ENCODE peak calls at places on chromosome 12, in ten cellular contexts. One of them, this sample, is unnamed.

GRCh38 chr12:121391619-121392324 is 8.1 kb upstream of the RNF34 start:
- DNase-seq in IMR-90: peak; percentile 61
- DNase-seq in adipocyte: peak; percentile 77
- DNase-seq in neuronal stem cell: no peak
- DNase-seq in Karpas-422: no peak
- DNase-seq in colonic mucosa: no peak
- DNase-seq in neural progenitor cell: no peak
- DNase-seq in GM23248: peak; percentile 68
- DNase-seq in fibroblast of lung: peak; percentile 6
- DNase-seq in HCT116: no peak
- DNase-seq in this sample: no peak

GRCh38 chr12:132475304-132476037 is 14.5 kb upstream of the FBRSL1 start:
- DNase-seq in neuronal stem cell: no peak
- DNase-seq in colonic mucosa: no peak
- DNase-seq in adipocyte: no peak
- DNase-seq in neural progenitor cell: no peak
- DNase-seq in Karpas-422: no peak
- DNase-seq in fibroblast of lung: no peak
- DNase-seq in GM23248: peak; percentile 43
- DNase-seq in IMR-90: no peak
- DNase-seq in HCT116: no peak
- DNase-seq in this sample: no peak

GRCh38 chr12:131194166-131194565 is 240.5 kb downstream of the ADGRD1 start:
- DNase-seq in Karpas-422: peak; percentile 54
- DNase-seq in colonic mucosa: no peak
- DNase-seq in HCT116: peak; percentile 24
- DNase-seq in neuronal stem cell: no peak
- DNase-seq in neural progenitor cell: no peak
- DNase-seq in IMR-90: no peak
- DNase-seq in fibroblast of lung: no peak
- DNase-seq in GM23248: no peak
- DNase-seq in adipocyte: no peak
- DNase-seq in this sample: peak; percentile 55

GRCh38 chr12:100163416-100164152 is 20.9 kb upstream of the BLTP3B start:
- DNase-seq in Karpas-422: peak; percentile 83
- DNase-seq in HCT116: peak; percentile 64
- DNase-seq in adipocyte: peak; percentile 75
- DNase-seq in neuronal stem cell: peak; percentile 65
- DNase-seq in neural progenitor cell: peak; percentile 93
- DNase-seq in IMR-90: peak; percentile 33
- DNase-seq in GM23248: peak; percentile 81
- DNase-seq in fibroblast of lung: peak; percentile 62
- DNase-seq in colonic mucosa: peak; percentile 89
- DNase-seq in this sample: peak; percentile 97

GRCh38 chr12:109743076-109743910 is 29.7 kb downstream of the FAM222A start:
- DNase-seq in adipocyte: no peak
- DNase-seq in neural progenitor cell: no peak
- DNase-seq in fibroblast of lung: no peak
- DNase-seq in IMR-90: no peak
- DNase-seq in neuronal stem cell: no peak
- DNase-seq in GM23248: no peak
- DNase-seq in colonic mucosa: no peak
- DNase-seq in Karpas-422: no peak
- DNase-seq in HCT116: no peak
- DNase-seq in this sample: peak; percentile 51

GRCh38 chr12:71780207-71780822 is 25.7 kb downstream of the RAB21 start:
- DNase-seq in neuronal stem cell: no peak
- DNase-seq in HCT116: peak; percentile 16
- DNase-seq in GM23248: peak; percentile 80
- DNase-seq in colonic mucosa: peak; percentile 57
- DNase-seq in IMR-90: peak; percentile 50
- DNase-seq in fibroblast of lung: peak; percentile 25
- DNase-seq in adipocyte: peak; percentile 85
- DNase-seq in Karpas-422: peak; percentile 81
- DNase-seq in neural progenitor cell: peak; percentile 40
- DNase-seq in this sample: peak; percentile 76

GRCh38 chr12:91094957-91095356 is 16.3 kb downstream of the LUM start:
- DNase-seq in neural progenitor cell: no peak
- DNase-seq in colonic mucosa: no peak
- DNase-seq in GM23248: peak; percentile 20
- DNase-seq in Karpas-422: no peak
- DNase-seq in neuronal stem cell: no peak
- DNase-seq in fibroblast of lung: no peak
- DNase-seq in adipocyte: no peak
- DNase-seq in IMR-90: no peak
- DNase-seq in HCT116: no peak
- DNase-seq in this sample: no peak

GRCh38 chr12:123106640-123107359 is 44.1 kb downstream of the PITPNM2 start:
- DNase-seq in adipocyte: no peak
- DNase-seq in GM23248: no peak
- DNase-seq in IMR-90: no peak
- DNase-seq in HCT116: no peak
- DNase-seq in Karpas-422: no peak
- DNase-seq in fibroblast of lung: no peak
- DNase-seq in neuronal stem cell: no peak
- DNase-seq in neural progenitor cell: no peak
- DNase-seq in colonic mucosa: peak; percentile 29
- DNase-seq in this sample: peak; percentile 75

GRCh38 chr12:103423061-103423473 is 72.7 kb downstream of the C12orf42 start:
- DNase-seq in neuronal stem cell: peak; percentile 58
- DNase-seq in adipocyte: no peak
- DNase-seq in fibroblast of lung: no peak
- DNase-seq in GM23248: no peak
- DNase-seq in neural progenitor cell: peak; percentile 60
- DNase-seq in colonic mucosa: no peak
- DNase-seq in IMR-90: no peak
- DNase-seq in Karpas-422: no peak
- DNase-seq in HCT116: no peak
- DNase-seq in this sample: peak; percentile 60

GRCh38 chr12:52204095-52204930 is 12.5 kb upstream of the KRT80 start:
- DNase-seq in GM23248: peak; percentile 79
- DNase-seq in colonic mucosa: no peak
- DNase-seq in Karpas-422: no peak
- DNase-seq in fibroblast of lung: peak; percentile 66
- DNase-seq in adipocyte: no peak
- DNase-seq in neuronal stem cell: no peak
- DNase-seq in neural progenitor cell: no peak
- DNase-seq in HCT116: no peak
- DNase-seq in IMR-90: peak; percentile 81
- DNase-seq in this sample: peak; percentile 56

GRCh38 chr12:52205584-52206308 is 13.9 kb upstream of the KRT80 start:
- DNase-seq in neural progenitor cell: no peak
- DNase-seq in colonic mucosa: no peak
- DNase-seq in fibroblast of lung: no peak
- DNase-seq in Karpas-422: no peak
- DNase-seq in GM23248: no peak
- DNase-seq in HCT116: no peak
- DNase-seq in adipocyte: no peak
- DNase-seq in IMR-90: no peak
- DNase-seq in neuronal stem cell: no peak
- DNase-seq in this sample: peak; percentile 42

GRCh38 chr12:52206309-52207040 is 14.7 kb upstream of the KRT80 start:
- DNase-seq in neural progenitor cell: no peak
- DNase-seq in adipocyte: no peak
- DNase-seq in colonic mucosa: no peak
- DNase-seq in Karpas-422: no peak
- DNase-seq in IMR-90: no peak
- DNase-seq in HCT116: no peak
- DNase-seq in fibroblast of lung: no peak
- DNase-seq in GM23248: no peak
- DNase-seq in neuronal stem cell: no peak
- DNase-seq in this sample: peak; percentile 35

GRCh38 chr12:52203126-52203921 is 11.5 kb upstream of the KRT80 start:
- DNase-seq in HCT116: peak; percentile 56
- DNase-seq in neural progenitor cell: peak; percentile 31
- DNase-seq in GM23248: peak; percentile 92
- DNase-seq in adipocyte: no peak
- DNase-seq in Karpas-422: no peak
- DNase-seq in fibroblast of lung: peak; percentile 88
- DNase-seq in colonic mucosa: no peak
- DNase-seq in neuronal stem cell: no peak
- DNase-seq in IMR-90: peak; percentile 77
- DNase-seq in this sample: peak; percentile 54

GRCh38 chr12:52204931-52205505 is 13.2 kb upstream of the KRT80 start:
- DNase-seq in adipocyte: no peak
- DNase-seq in neural progenitor cell: no peak
- DNase-seq in neuronal stem cell: no peak
- DNase-seq in colonic mucosa: no peak
- DNase-seq in fibroblast of lung: no peak
- DNase-seq in GM23248: no peak
- DNase-seq in Karpas-422: no peak
- DNase-seq in HCT116: no peak
- DNase-seq in IMR-90: no peak
- DNase-seq in this sample: peak; percentile 35
- H3K9ac ChIP-seq in adipocyte: no peak overlapping the region
- H3K9ac ChIP-seq in neural progenitor cell: no peak overlapping the region
- H3K9ac ChIP-seq in neuronal stem cell: no peak overlapping the region
- H3K9ac ChIP-seq in colonic mucosa: no peak overlapping the region
- H3K9ac ChIP-seq in fibroblast of lung: no peak overlapping the region
- H3K9ac ChIP-seq in GM23248: no peak overlapping the region
- H3K9ac ChIP-seq in Karpas-422: no peak overlapping the region
- H3K9ac ChIP-seq in HCT116: no peak overlapping the region
- H3K9ac ChIP-seq in IMR-90: no peak overlapping the region
- H3K9ac ChIP-seq in this sample: no peak overlapping the region

DNA sequence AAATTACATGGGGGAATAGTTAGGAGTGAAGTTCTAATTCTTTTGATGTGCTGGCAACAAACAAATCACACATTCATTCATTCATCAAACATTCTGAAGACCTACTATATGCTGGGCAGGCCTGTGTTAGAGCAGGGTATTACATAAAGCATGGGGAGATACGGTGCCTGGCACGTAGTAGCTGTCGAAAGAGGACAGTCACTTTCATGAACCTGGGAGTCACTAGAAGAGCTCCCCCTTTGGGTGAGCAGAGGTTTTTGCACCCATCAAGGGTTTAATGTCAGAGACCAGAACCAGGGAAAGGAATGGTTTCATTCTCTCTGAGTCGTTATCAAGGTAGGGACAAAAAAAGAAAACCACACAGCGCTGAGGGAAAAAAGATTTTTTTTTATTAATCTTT is 10.0 kb downstream of the LHX5 start:
- DNase-seq in colonic mucosa: no peak
- DNase-seq in Karpas-422: peak; percentile 76
- DNase-seq in IMR-90: no peak
- DNase-seq in fibroblast of lung: no peak
- DNase-seq in HCT116: peak; percentile 29
- DNase-seq in neuronal stem cell: peak; percentile 17
- DNase-seq in GM23248: peak; percentile 49
- DNase-seq in adipocyte: peak; percentile 28
- DNase-seq in neural progenitor cell: peak; percentile 61
- DNase-seq in this sample: peak; percentile 76
- H3K27me3 ChIP-seq in colonic mucosa: peaks cover 49% of the 10 kb centered on the region
- H3K27me3 ChIP-seq in Karpas-422: no peaks in the 10 kb centered on the region
- H3K27me3 ChIP-seq in IMR-90: peaks cover 65% of the 10 kb centered on the region
- H3K27me3 ChIP-seq in fibroblast of lung: peaks cover 38% of the 10 kb centered on the region
- H3K27me3 ChIP-seq in HCT116: peaks cover 12% of the 10 kb centered on the region
- H3K27me3 ChIP-seq in neuronal stem cell: peaks cover 86% of the 10 kb centered on the region
- H3K27me3 ChIP-seq in GM23248: peaks cover 60% of the 10 kb centered on the region
- H3K27me3 ChIP-seq in adipocyte: peaks cover 71% of the 10 kb centered on the region
- H3K27me3 ChIP-seq in neural progenitor cell: no peaks in the 10 kb centered on the region
- H3K27me3 ChIP-seq in this sample: peaks cover 90% of the 10 kb centered on the region

GRCh38 chr12:95085612-95086011 is 12.2 kb upstream of the NR2C1 start:
- DNase-seq in neuronal stem cell: no peak
- DNase-seq in adipocyte: no peak
- DNase-seq in IMR-90: no peak
- DNase-seq in HCT116: no peak
- DNase-seq in neural progenitor cell: no peak
- DNase-seq in fibroblast of lung: no peak
- DNase-seq in Karpas-422: no peak
- DNase-seq in colonic mucosa: no peak
- DNase-seq in GM23248: no peak
- DNase-seq in this sample: no peak

GRCh38 chr12:95083938-95084337 is 10.5 kb upstream of the NR2C1 start:
- DNase-seq in fibroblast of lung: peak; percentile 84
- DNase-seq in IMR-90: peak; percentile 89
- DNase-seq in HCT116: no peak
- DNase-seq in colonic mucosa: peak; percentile 44
- DNase-seq in Karpas-422: no peak
- DNase-seq in GM23248: peak; percentile 23
- DNase-seq in neuronal stem cell: peak; percentile 87
- DNase-seq in adipocyte: peak; percentile 69
- DNase-seq in neural progenitor cell: peak; percentile 86
- DNase-seq in this sample: no peak

GRCh38 chr12:95088339-95088738 is 14.9 kb upstream of the NR2C1 start:
- DNase-seq in neural progenitor cell: no peak
- DNase-seq in GM23248: no peak
- DNase-seq in colonic mucosa: no peak
- DNase-seq in adipocyte: peak; percentile 54
- DNase-seq in fibroblast of lung: no peak
- DNase-seq in IMR-90: no peak
- DNase-seq in HCT116: no peak
- DNase-seq in neuronal stem cell: no peak
- DNase-seq in Karpas-422: no peak
- DNase-seq in this sample: no peak

GRCh38 chr12:95083471-95083870 is 10.1 kb upstream of the NR2C1 start:
- DNase-seq in IMR-90: peak; percentile 26
- DNase-seq in fibroblast of lung: peak; percentile 55
- DNase-seq in HCT116: no peak
- DNase-seq in adipocyte: peak; percentile 31
- DNase-seq in neural progenitor cell: no peak
- DNase-seq in GM23248: no peak
- DNase-seq in neuronal stem cell: no peak
- DNase-seq in colonic mucosa: no peak
- DNase-seq in Karpas-422: no peak
- DNase-seq in this sample: no peak
- H3K9ac ChIP-seq in IMR-90: no peak overlapping the region
- H3K9ac ChIP-seq in fibroblast of lung: no peak overlapping the region
- H3K9ac ChIP-seq in HCT116: no peak overlapping the region
- H3K9ac ChIP-seq in adipocyte: peak overlapping the region; percentile 82
- H3K9ac ChIP-seq in neural progenitor cell: no peak overlapping the region
- H3K9ac ChIP-seq in GM23248: no peak overlapping the region
- H3K9ac ChIP-seq in neuronal stem cell: no peak overlapping the region
- H3K9ac ChIP-seq in colonic mucosa: no peak overlapping the region
- H3K9ac ChIP-seq in Karpas-422: no peak overlapping the region
- H3K9ac ChIP-seq in this sample: no peak overlapping the region

GRCh38 chr12:89797436-89797835 is 88.8 kb upstream of the ATP2B1 start:
- DNase-seq in Karpas-422: no peak
- DNase-seq in colonic mucosa: no peak
- DNase-seq in GM23248: no peak
- DNase-seq in adipocyte: no peak
- DNase-seq in HCT116: no peak
- DNase-seq in fibroblast of lung: no peak
- DNase-seq in IMR-90: no peak
- DNase-seq in neural progenitor cell: no peak
- DNase-seq in neuronal stem cell: no peak
- DNase-seq in this sample: no peak
- H3K27me3 ChIP-seq in Karpas-422: no peaks in the 10 kb centered on the region
- H3K27me3 ChIP-seq in colonic mucosa: no peaks in the 10 kb centered on the region
- H3K27me3 ChIP-seq in GM23248: no peaks in the 10 kb centered on the region
- H3K27me3 ChIP-seq in adipocyte: no peaks in the 10 kb centered on the region
- H3K27me3 ChIP-seq in HCT116: no peaks in the 10 kb centered on the region
- H3K27me3 ChIP-seq in fibroblast of lung: no peaks in the 10 kb centered on the region
- H3K27me3 ChIP-seq in IMR-90: no peaks in the 10 kb centered on the region
- H3K27me3 ChIP-seq in neural progenitor cell: no peaks in the 10 kb centered on the region
- H3K27me3 ChIP-seq in neuronal stem cell: no peaks in the 10 kb centered on the region
- H3K27me3 ChIP-seq in this sample: no peaks in the 10 kb centered on the region